ENCODE peak calls at places on chromosomes 1 and 21, in nine cellular contexts. W is astrocyte of the spinal cord; X is Calu3; U is CD8-positive, alpha-beta T cell; N is psoas muscle; Y is choroid plexus epithelial cell; A is neural crest cell; I is thoracic aorta; Q is tibial nerve. K is an unnamed sample.

GRCh38 chr1:65386452-65386851 is 34.0 kb upstream of the LEPR start:
- DNase-seq in Y (no peak), X (no peak), A (no peak), N (no peak), U (no peak), W (no peak), I (no peak), Q (no peak), K (no peak)

GRCh38 chr1:91555074-91555730 is 54.6 kb downstream of the CDC7 start:
- DNase-seq in A (no peak), U (no peak), X (no peak), I (no peak), W (peak), Q (no peak), N (no peak), Y (peak), K (peak)

GRCh38 chr1:110634455-110635281 is 28.5 kb upstream of the KCNA2 start:
- DNase-seq in I (peak), N (peak), U (no peak), A (no peak), Y (peak), W (peak), X (peak), Q (no peak), K (peak)

GRCh38 chr1:6471086-6471841 is 5.3 kb upstream of the TNFRSF25 start:
- DNase-seq in A (no peak), X (peak), W (no peak), I (no peak), N (no peak), Y (no peak), Q (no peak), U (no peak), K (no peak)

GRCh38 chr1:199272107-199272506 is 633.3 kb downstream of the PTPRC start:
- DNase-seq in U (no peak), N (no peak), Y (peak), W (peak), X (peak), I (no peak), Q (no peak), A (no peak), K (peak)

GRCh38 chr1:27393641-27394281 is 1.3 kb downstream of the GPR3 start:
- DNase-seq in Q (no peak), U (no peak), A (no peak), N (no peak), Y (no peak), X (no peak), I (no peak), W (no peak), K (no peak)

GRCh38 chr1:56758135-56758534 is 61.1 kb downstream of the FYB2 start:
- DNase-seq in A (no peak), X (peak), I (no peak), W (no peak), Q (no peak), N (peak), Y (no peak), U (no peak), K (no peak)

GRCh38 chr1:14520514-14521163 is 77.8 kb upstream of the KAZN start:
- DNase-seq in X (no peak), N (no peak), U (no peak), I (no peak), A (no peak), Y (no peak), Q (no peak), W (no peak), K (no peak)

GRCh38 chr1:227323956-227324267 is 5.6 kb upstream of the CDC42BPA start:
- DNase-seq in X (no peak), U (no peak), Y (no peak), W (no peak), N (no peak), I (no peak), A (no peak), Q (no peak), K (no peak)

GRCh38 chr1:239844833-239845232 is 246.8 kb upstream of the FMN2 start:
- DNase-seq in X (no peak), W (no peak), Y (no peak), U (no peak), Q (no peak), I (no peak), N (no peak), A (no peak), K (no peak)

GRCh38 chr1:181483084-181483559 is at the start of gene CACNA1E:
- DNase-seq in U (no peak), A (no peak), Y (no peak), W (no peak), Q (no peak), X (no peak), I (no peak), N (no peak), K (no peak)

GRCh38 chr1:53694718-53695091 is 44.3 kb downstream of the GLIS1 start:
- DNase-seq in Y (no peak), I (no peak), N (no peak), Q (no peak), U (no peak), A (no peak), X (no peak), W (no peak), K (no peak)

GRCh38 chr1:107292012-107292411 is 151.2 kb downstream of the NTNG1 start:
- DNase-seq in Q (no peak), A (no peak), Y (no peak), I (no peak), X (no peak), W (no peak), N (no peak), U (no peak), K (no peak)

GRCh38 chr1:163538682-163539081 is 216.9 kb downstream of the NUF2 start:
- DNase-seq in I (no peak), N (no peak), A (no peak), Q (no peak), Y (no peak), U (no peak), W (no peak), X (no peak), K (no peak)

GRCh38 chr1:26121854-26122773 is 10.5 kb downstream of the PDIK1L start:
- DNase-seq in I (no peak), W (no peak), U (no peak), A (no peak), Q (no peak), X (no peak), N (no peak), Y (no peak), K (peak)

GRCh38 chr1:246418565-246419312 is 88.3 kb downstream of the SMYD3 start:
- DNase-seq in Y (no peak), W (no peak), U (no peak), N (no peak), A (no peak), Q (no peak), X (no peak), I (no peak), K (no peak)

GRCh38 chr1:45047032-45047431 is 35.0 kb downstream of the UROD start:
- DNase-seq in Q (no peak), N (no peak), W (no peak), U (no peak), A (no peak), I (no peak), X (no peak), Y (no peak), K (no peak)

GRCh38 chr21:31911138-31911907 is 38.5 kb downstream of the HUNK start:
- DNase-seq in Y (no peak), W (no peak), I (no peak), A (no peak), U (no peak), N (no peak), X (no peak), Q (no peak), K (peak)

GRCh38 chr1:167821969-167822685 is 91.8 kb downstream of the ADCY10 start:
- DNase-seq in Y (peak), Q (no peak), X (peak), N (no peak), W (no peak), A (no peak), U (no peak), I (no peak), K (no peak)

GRCh38 chr1:212611000-212611636 is 2.6 kb downstream of the ATF3 start:
- DNase-seq in W (no peak), U (no peak), N (no peak), Q (no peak), I (no peak), X (no peak), Y (no peak), A (no peak), K (no peak)

GRCh38 chr1:119888476-119888875 is 7.8 kb downstream of the ADAM30 start:
- DNase-seq in U (no peak), X (no peak), W (no peak), Y (no peak), A (no peak), N (no peak), I (no peak), Q (no peak), K (no peak)

GRCh38 chr1:203378529-203379271 is 27.8 kb upstream of the FMOD start:
- DNase-seq in N (no peak), X (no peak), U (no peak), W (no peak), I (no peak), Y (peak), A (no peak), Q (no peak), K (no peak)

GRCh38 chr1:23591460-23592208 is 32.3 kb upstream of the ID3 start:
- DNase-seq in Y (peak), A (no peak), N (peak), W (no peak), X (no peak), I (no peak), U (no peak), Q (no peak), K (no peak)

GRCh38 chr21:27648560-27648959 is 681.7 kb upstream of the ADAMTS5 start:
- DNase-seq in W (peak), I (no peak), Q (no peak), Y (peak), U (no peak), N (no peak), A (no peak), X (no peak), K (peak)

GRCh38 chr1:109075531-109076490 is at the start of gene TAF13:
- DNase-seq in N (peak), Q (peak), X (peak), Y (peak), A (peak), U (peak), W (peak), I (peak), K (peak)
- TF ChIP-seq CTCF in N (peak), Q (peak), X (no peak), Y (peak), A (peak), U (no peak), W (peak), I (peak), K (peak)

GRCh38 chr21:44800103-44800502 is 1.5 kb downstream of the UBE2G2 start:
- DNase-seq in Y (peak), Q (peak), W (peak), I (no peak), U (no peak), X (no peak), N (no peak), A (no peak), K (peak)
- TF ChIP-seq CTCF in Y (peak), Q (no peak), W (peak), I (no peak), U (no peak), X (no peak), N (peak), A (peak), K (peak)

GRCh38 chr1:234955107-234955731 is 173.4 kb downstream of the TOMM20 start:
- DNase-seq in U (peak), Q (no peak), I (no peak), X (no peak), A (no peak), N (peak), Y (peak), W (peak), K (no peak)
- TF ChIP-seq CTCF in U (no peak), Q (no peak), I (no peak), X (no peak), A (no peak), N (no peak), Y (peak), W (no peak), K (no peak)

GRCh38 chr1:112312315-112312714 is 83.7 kb upstream of the CTTNBP2NL start:
- DNase-seq in I (no peak), W (no peak), Y (no peak), X (no peak), U (no peak), A (no peak), Q (no peak), N (no peak), K (no peak)
- TF ChIP-seq CTCF in I (no peak), W (no peak), Y (no peak), X (no peak), U (no peak), A (no peak), Q (no peak), N (no peak), K (no peak)

GRCh38 chr1:20119351-20119750 is at the start of gene PLA2G2D:
- DNase-seq in A (no peak), X (no peak), Q (no peak), I (no peak), U (no peak), W (no peak), N (no peak), Y (no peak), K (no peak)
- TF ChIP-seq CTCF in A (no peak), X (no peak), Q (no peak), I (no peak), U (no peak), W (no peak), N (no peak), Y (no peak), K (no peak)

K was measured in foreskin fibroblast.